ENCODE peak calls at places on chromosomes 13 and 19, in six cellular contexts. K is GM23248, R is PC-3, A is fibroblast of lung, P is mesendoderm, J is upper lobe of left lung. T is an unnamed sample.

GRCh38 chr13:31930490-31930889 is 101.1 kb upstream of the FRY start:
- DNase-seq in J (no peak), A (no peak), P (no peak), R (no peak), K (no peak), T (no peak)

GRCh38 chr19:17506745-17507144 is 4.7 kb upstream of the PGLS start:
- DNase-seq in R (no peak), K (no peak), A (no peak), J (no peak), P (no peak), T (no peak)

GRCh38 chr13:52713894-52714293 is 25.7 kb downstream of the CNMD start:
- DNase-seq in P (no peak), J (peak; percentile 60), R (no peak), A (no peak), K (no peak), T (no peak)

GRCh38 chr13:89726690-89727435 is 1620.6 kb upstream of the MIR17HG start:
- DNase-seq in K (peak; percentile 24), A (peak; percentile 98), R (peak; percentile 87), J (no peak), P (no peak), T (no peak)

GRCh38 chr13:107427531-107427930 is 787.8 kb downstream of the LIG4 start:
- DNase-seq in A (no peak), K (no peak), R (no peak), J (no peak), P (no peak), T (no peak)

GRCh38 chr19:35714601-35715354 is 3.0 kb upstream of the KMT2B start:
- DNase-seq in J (no peak), R (no peak), A (no peak), P (peak; percentile 61), K (no peak), T (no peak)

GRCh38 chr13:92463134-92463533 is 763.5 kb upstream of the GPC6 start:
- DNase-seq in K (no peak), J (no peak), A (no peak), R (no peak), P (no peak), T (peak; percentile 21)

GRCh38 chr13:98142427-98143156 is at the start of gene FARP1:
- DNase-seq in K (peak; percentile 88), A (peak; percentile 62), P (peak; percentile 84), R (peak; percentile 79), J (peak; percentile 81), T (peak; percentile 95)

DNA sequence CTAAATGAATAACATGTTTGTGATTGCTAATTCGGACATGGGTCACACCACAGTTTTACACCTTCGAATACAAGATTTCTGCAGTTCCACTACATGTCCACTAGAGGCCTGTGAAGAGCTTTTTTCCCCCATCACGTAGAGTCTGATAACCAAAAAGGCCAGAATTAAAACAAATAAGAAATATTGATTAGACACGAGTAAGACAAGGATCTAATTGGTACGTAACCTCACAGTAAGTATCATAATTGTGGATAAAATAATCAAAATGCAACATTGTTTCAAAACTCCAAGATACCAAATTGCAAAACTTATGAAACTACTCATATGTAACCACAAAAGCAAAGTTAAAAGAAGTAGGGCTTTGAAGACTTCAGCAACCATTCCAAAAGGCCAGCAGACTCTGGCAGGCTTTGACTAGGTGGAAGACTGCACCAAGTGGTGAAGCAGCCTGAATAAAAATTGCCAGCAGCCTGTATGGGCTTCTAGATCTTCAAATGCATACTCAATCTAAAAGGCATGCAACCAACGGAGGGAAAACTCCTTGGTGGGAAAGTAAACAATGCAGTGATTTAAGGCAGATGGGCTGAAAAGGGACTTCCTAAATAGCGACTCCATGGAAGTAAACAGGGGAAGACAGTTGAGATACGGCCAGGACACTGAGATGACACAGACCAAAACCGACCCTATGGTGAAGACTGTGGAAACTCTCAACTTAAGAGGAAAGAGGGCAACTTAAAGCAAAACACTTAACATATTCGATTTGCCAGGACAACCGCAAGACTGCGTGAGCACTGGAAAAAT is 56.7 kb downstream of the STARD13 start:
- DNase-seq in R (peak; percentile 57), K (peak; percentile 73), P (peak; percentile 84), A (peak; percentile 70), J (no peak), T (no peak)
- H3K27ac ChIP-seq in R (peak overlapping the region; percentile 94), K (peak overlapping the region; percentile 92), P (no peak overlapping the region), A (peak overlapping the region; percentile 86), J (peak overlapping the region; percentile 70), T (no peak overlapping the region)

DNA sequence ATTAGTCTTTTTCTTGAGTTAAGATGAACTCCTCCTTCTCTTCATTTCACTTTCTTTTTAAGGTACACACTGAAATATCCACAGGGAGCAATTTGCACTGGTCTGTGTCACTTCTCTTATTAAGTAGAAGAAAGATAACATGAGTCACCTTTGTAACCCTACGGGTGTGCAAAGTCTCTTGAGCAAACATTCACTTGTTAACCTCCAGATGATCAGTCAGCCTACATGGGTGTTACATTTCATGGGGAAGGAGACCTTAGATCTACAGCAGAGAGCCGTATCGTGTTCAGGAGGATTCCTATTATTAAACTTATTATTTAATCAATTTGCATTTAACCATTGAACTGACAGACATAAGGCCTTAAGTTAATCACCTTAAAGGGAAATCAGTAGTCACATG is 5.1 kb downstream of the ZNF507 start:
- DNase-seq in A (no peak), P (no peak), R (peak; percentile 6), J (no peak), K (no peak), T (no peak)
- H3K36me3 ChIP-seq in A (peaks cover 19% of the 10 kb centered on the region), P (peaks cover 10% of the 10 kb centered on the region), R (peaks cover 16% of the 10 kb centered on the region), J (peaks cover 58% of the 10 kb centered on the region), K (peaks cover 34% of the 10 kb centered on the region), T (no peaks in the 10 kb centered on the region)

GRCh38 chr13:113859311-113860050 is 4.4 kb downstream of the GAS6 start:
- DNase-seq in A (no peak), K (no peak), R (no peak), P (no peak), J (no peak), T (no peak)
- H3K27ac ChIP-seq in A (no peak overlapping the region), K (no peak overlapping the region), R (no peak overlapping the region), P (peak overlapping the region; percentile 90), J (peak overlapping the region; percentile 53), T (no peak overlapping the region)

GRCh38 chr13:44976196-44976595 is 13.1 kb downstream of the NUFIP1 start:
- DNase-seq in R (no peak), P (no peak), J (no peak), A (no peak), K (no peak), T (no peak)

GRCh38 chr13:44971656-44972595 is 17.3 kb downstream of the NUFIP1 start:
- DNase-seq in A (no peak), P (no peak), R (no peak), K (peak; percentile 16), J (no peak), T (no peak)

GRCh38 chr13:44974056-44974798 is 15.0 kb downstream of the NUFIP1 start:
- DNase-seq in P (no peak), K (peak; percentile 46), R (no peak), J (peak; percentile 54), A (peak; percentile 53), T (no peak)

GRCh38 chr13:44969858-44970484 is 19.3 kb downstream of the NUFIP1 start:
- DNase-seq in K (peak; percentile 78), R (peak; percentile 70), A (peak; percentile 76), J (no peak), P (peak; percentile 61), T (no peak)

GRCh38 chr13:44972956-44973581 is 16.2 kb downstream of the NUFIP1 start:
- DNase-seq in A (peak; percentile 54), R (peak; percentile 57), P (peak; percentile 25), J (no peak), K (peak; percentile 74), T (no peak)
- H3K36me3 ChIP-seq in A (peaks cover 3% of the 10 kb centered on the region), R (peaks cover 16% of the 10 kb centered on the region), P (peaks cover under 1% of the 10 kb centered on the region), J (peaks cover 17% of the 10 kb centered on the region), K (peaks cover 4% of the 10 kb centered on the region), T (peaks cover 8% of the 10 kb centered on the region)

DNA sequence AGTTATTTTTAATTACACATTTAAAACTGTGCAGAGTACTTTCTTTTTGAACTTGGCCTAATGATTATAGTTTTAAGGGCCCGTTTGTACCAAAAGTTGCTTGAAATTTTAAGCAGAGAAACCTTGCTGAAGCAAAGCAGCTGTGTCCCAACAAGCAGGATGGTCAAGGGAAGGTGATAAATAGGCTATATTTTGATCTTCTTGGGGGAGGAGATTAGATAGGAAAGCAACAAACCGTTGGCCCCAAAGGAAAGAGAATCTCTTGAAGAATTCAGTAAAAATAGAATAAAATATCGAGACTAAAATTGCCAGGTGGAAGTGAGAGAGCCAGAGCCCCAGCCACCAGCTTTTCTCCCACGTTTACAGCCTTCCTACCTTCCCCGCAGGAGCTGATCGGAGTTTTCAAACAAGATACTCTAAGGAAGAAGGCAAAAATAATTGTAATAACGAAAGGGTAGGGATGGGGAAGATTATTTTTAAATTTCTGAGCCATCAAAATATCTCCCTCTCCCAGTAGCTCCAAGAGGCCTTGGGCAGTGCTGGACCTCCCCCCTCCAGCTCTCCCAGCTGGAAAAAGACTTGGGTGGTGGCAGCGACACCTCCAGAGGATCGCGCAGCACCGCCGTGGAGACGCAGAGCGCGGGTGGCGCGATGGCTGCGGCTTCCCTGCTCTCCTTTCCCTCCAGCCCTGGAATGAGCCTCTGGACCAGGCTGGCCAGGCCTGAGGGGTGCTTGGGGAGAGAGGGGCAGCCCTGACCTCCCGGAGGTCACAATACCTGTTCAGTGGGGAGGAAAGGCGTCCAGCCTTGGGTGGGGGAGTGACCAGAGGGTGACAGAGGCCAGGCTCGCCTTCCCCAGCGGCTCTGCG is 5.8 kb downstream of the ZIC2 start:
- DNase-seq in A (no peak), R (no peak), J (no peak), P (peak; percentile 73), K (no peak), T (no peak)
- H3K27ac ChIP-seq in A (no peak overlapping the region), R (no peak overlapping the region), J (no peak overlapping the region), P (peak overlapping the region; percentile 53), K (no peak overlapping the region), T (no peak overlapping the region)

DNA sequence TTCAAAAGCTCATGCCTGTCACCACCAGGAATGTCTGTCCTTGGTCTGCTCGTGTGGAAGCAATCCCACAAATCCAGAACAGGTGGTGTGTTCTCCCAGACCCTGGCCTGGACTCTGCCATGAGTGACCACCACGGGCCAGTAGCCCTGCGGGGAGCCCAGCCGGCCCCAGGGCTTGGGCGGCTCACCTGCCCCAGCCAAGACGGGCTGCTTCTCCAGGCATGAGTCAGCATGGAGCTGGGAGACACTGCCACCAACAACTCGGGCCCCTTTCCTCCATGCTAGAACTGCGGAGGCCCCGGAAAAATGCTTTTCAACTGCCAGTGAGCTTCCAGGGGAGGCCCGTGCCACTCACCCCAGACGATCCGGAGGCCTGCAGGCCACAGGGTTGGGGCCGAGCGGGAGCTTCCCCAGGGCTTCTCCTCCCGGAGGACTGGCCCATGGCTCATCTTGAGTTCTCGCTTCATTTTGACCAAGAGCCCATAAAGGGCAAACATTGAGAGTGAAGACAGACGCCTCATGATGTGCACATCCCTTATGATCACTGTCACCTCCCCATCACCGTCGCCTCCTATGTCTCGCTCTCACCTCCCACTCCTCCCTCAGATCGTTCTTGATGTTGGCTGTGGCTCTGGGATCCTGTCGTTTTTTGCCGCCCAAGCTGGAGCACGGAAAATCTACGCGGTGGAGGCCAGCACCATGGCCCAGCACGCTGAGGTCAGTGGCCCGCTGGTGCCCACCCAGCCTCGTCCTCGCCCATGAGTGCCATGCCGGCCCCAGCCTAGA is 16.7 kb downstream of the YIPF2 start:
- DNase-seq in A (no peak), R (no peak), J (no peak), K (no peak), P (no peak), T (no peak)
- H3K36me3 ChIP-seq in A (peaks cover 27% of the 10 kb centered on the region), R (peaks cover 21% of the 10 kb centered on the region), J (peaks cover 93% of the 10 kb centered on the region), K (peaks cover 6% of the 10 kb centered on the region), P (peaks cover 7% of the 10 kb centered on the region), T (peaks cover 3% of the 10 kb centered on the region)

DNA sequence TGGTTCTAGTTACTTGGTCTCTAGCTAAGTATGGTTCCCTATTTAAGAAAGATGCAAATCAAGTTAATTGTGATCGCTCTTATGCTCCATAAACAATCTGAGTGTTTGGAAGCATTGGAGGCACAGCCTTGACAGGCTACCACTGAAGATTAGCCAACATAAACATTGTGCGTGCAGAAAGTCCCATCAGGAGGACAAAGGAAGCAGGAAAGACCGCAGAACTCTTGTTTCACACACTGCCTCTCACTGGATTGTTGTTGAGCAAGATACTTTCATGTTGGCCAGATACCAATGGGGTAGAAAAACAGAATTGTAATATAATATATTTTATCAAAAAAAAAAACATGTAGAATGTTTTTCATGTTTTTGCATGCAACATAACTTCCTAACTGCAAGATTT is 814.4 kb downstream of the EFNB2 start:
- DNase-seq in A (peak; percentile 82), R (no peak), J (no peak), P (no peak), K (no peak), T (no peak)
- H3K27ac ChIP-seq in A (no peak overlapping the region), R (no peak overlapping the region), J (no peak overlapping the region), P (no peak overlapping the region), K (no peak overlapping the region), T (no peak overlapping the region)

T was measured in pancreas.